ENCODE peak calls at places on chromosome 18, in seven cellular contexts. One of them, this sample, is unnamed.

GRCh38 chr18:77147418-77147852 is 14.9 kb upstream of the MBP start:
- DNase-seq in aorta: peak
- DNase-seq in cardiac muscle cell: no peak
- DNase-seq in adrenal gland: no peak
- DNase-seq in sigmoid colon: peak
- DNase-seq in tibial artery: no peak
- DNase-seq in trophoblast cell: no peak
- DNase-seq in this sample: no peak

GRCh38 chr18:26089247-26090129 is 925 bp downstream of the SS18 start:
- DNase-seq in trophoblast cell: peak
- DNase-seq in tibial artery: no peak
- DNase-seq in aorta: no peak
- DNase-seq in sigmoid colon: no peak
- DNase-seq in cardiac muscle cell: peak
- DNase-seq in adrenal gland: peak
- DNase-seq in this sample: no peak

GRCh38 chr18:80022613-80023012 is 11.6 kb upstream of the RBFA start:
- DNase-seq in sigmoid colon: no peak
- DNase-seq in trophoblast cell: peak
- DNase-seq in adrenal gland: no peak
- DNase-seq in aorta: no peak
- DNase-seq in tibial artery: no peak
- DNase-seq in cardiac muscle cell: peak
- DNase-seq in this sample: no peak

GRCh38 chr18:69102959-69103358 is 297.7 kb upstream of the DOK6 start:
- DNase-seq in tibial artery: no peak
- DNase-seq in cardiac muscle cell: peak
- DNase-seq in adrenal gland: no peak
- DNase-seq in aorta: no peak
- DNase-seq in trophoblast cell: no peak
- DNase-seq in sigmoid colon: no peak
- DNase-seq in this sample: no peak

GRCh38 chr18:30175061-30175574 is 867.4 kb downstream of the DSC3 start:
- DNase-seq in cardiac muscle cell: no peak
- DNase-seq in aorta: no peak
- DNase-seq in trophoblast cell: peak
- DNase-seq in tibial artery: no peak
- DNase-seq in sigmoid colon: no peak
- DNase-seq in adrenal gland: no peak
- DNase-seq in this sample: no peak

GRCh38 chr18:12657048-12657848 is 659 bp downstream of the SPIRE1 start:
- DNase-seq in adrenal gland: peak
- DNase-seq in tibial artery: peak
- DNase-seq in trophoblast cell: peak
- DNase-seq in aorta: peak
- DNase-seq in cardiac muscle cell: peak
- DNase-seq in sigmoid colon: peak
- DNase-seq in this sample: peak

GRCh38 chr18:79241755-79242154 is 154.0 kb upstream of the NFATC1 start:
- DNase-seq in trophoblast cell: no peak
- DNase-seq in cardiac muscle cell: no peak
- DNase-seq in sigmoid colon: no peak
- DNase-seq in tibial artery: no peak
- DNase-seq in adrenal gland: no peak
- DNase-seq in aorta: no peak
- DNase-seq in this sample: no peak

GRCh38 chr18:26301681-26302080 is 75.4 kb downstream of the TAF4B start:
- DNase-seq in aorta: no peak
- DNase-seq in tibial artery: no peak
- DNase-seq in cardiac muscle cell: peak
- DNase-seq in adrenal gland: no peak
- DNase-seq in trophoblast cell: no peak
- DNase-seq in sigmoid colon: no peak
- DNase-seq in this sample: no peak

GRCh38 chr18:5604778-5605177 is 61.0 kb upstream of the EPB41L3 start:
- DNase-seq in sigmoid colon: no peak
- DNase-seq in trophoblast cell: peak
- DNase-seq in cardiac muscle cell: no peak
- DNase-seq in tibial artery: no peak
- DNase-seq in aorta: no peak
- DNase-seq in adrenal gland: no peak
- DNase-seq in this sample: no peak

GRCh38 chr18:51614033-51614432 is 416.6 kb upstream of the MEX3C start:
- DNase-seq in tibial artery: no peak
- DNase-seq in aorta: no peak
- DNase-seq in adrenal gland: peak
- DNase-seq in cardiac muscle cell: peak
- DNase-seq in trophoblast cell: peak
- DNase-seq in sigmoid colon: no peak
- DNase-seq in this sample: no peak

GRCh38 chr18:4125246-4125938 is 329.7 kb downstream of the DLGAP1 start:
- DNase-seq in sigmoid colon: no peak
- DNase-seq in adrenal gland: no peak
- DNase-seq in trophoblast cell: no peak
- DNase-seq in cardiac muscle cell: peak
- DNase-seq in tibial artery: no peak
- DNase-seq in aorta: no peak
- DNase-seq in this sample: no peak

GRCh38 chr18:23825978-23826405 is 136.7 kb downstream of the LAMA3 start:
- DNase-seq in tibial artery: peak
- DNase-seq in trophoblast cell: peak
- DNase-seq in sigmoid colon: peak
- DNase-seq in adrenal gland: peak
- DNase-seq in cardiac muscle cell: peak
- DNase-seq in aorta: peak
- DNase-seq in this sample: peak
- H3K27ac ChIP-seq in tibial artery: peak
- H3K27ac ChIP-seq in trophoblast cell: no peak
- H3K27ac ChIP-seq in sigmoid colon: peak
- H3K27ac ChIP-seq in adrenal gland: no peak
- H3K27ac ChIP-seq in cardiac muscle cell: no peak
- H3K27ac ChIP-seq in aorta: peak
- H3K27ac ChIP-seq in this sample: peak

GRCh38 chr18:59715445-59715844 is 18.2 kb upstream of the CCBE1 start:
- DNase-seq in adrenal gland: no peak
- DNase-seq in trophoblast cell: no peak
- DNase-seq in aorta: no peak
- DNase-seq in cardiac muscle cell: peak
- DNase-seq in tibial artery: no peak
- DNase-seq in sigmoid colon: no peak
- DNase-seq in this sample: no peak
- H3K27ac ChIP-seq in adrenal gland: no peak
- H3K27ac ChIP-seq in trophoblast cell: peak
- H3K27ac ChIP-seq in aorta: no peak
- H3K27ac ChIP-seq in cardiac muscle cell: no peak
- H3K27ac ChIP-seq in tibial artery: no peak
- H3K27ac ChIP-seq in sigmoid colon: no peak
- H3K27ac ChIP-seq in this sample: no peak

DNA sequence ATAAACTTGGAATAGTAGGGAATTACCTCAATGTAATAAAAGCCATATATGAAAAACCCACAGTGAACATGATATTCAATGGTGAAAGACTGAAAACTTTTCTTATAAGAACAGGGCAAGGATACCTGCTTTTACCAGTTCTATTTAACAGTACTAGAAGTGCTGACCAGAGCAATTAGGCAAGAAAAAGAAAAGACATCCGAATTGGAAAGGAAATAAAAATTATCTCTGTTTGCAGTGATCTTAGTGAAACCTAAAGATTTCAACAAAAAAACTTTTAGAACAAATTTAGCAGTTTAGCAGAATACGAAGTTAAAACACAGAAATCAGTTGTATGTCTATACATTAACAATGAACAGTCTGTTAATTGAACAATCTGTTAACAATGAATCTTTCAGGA is 69.1 kb downstream of the MIB1 start:
- DNase-seq in aorta: no peak
- DNase-seq in trophoblast cell: no peak
- DNase-seq in cardiac muscle cell: no peak
- DNase-seq in adrenal gland: no peak
- DNase-seq in sigmoid colon: no peak
- DNase-seq in tibial artery: no peak
- DNase-seq in this sample: no peak
- H3K27ac ChIP-seq in aorta: no peak
- H3K27ac ChIP-seq in trophoblast cell: no peak
- H3K27ac ChIP-seq in cardiac muscle cell: no peak
- H3K27ac ChIP-seq in adrenal gland: no peak
- H3K27ac ChIP-seq in sigmoid colon: no peak
- H3K27ac ChIP-seq in tibial artery: no peak
- H3K27ac ChIP-seq in this sample: no peak

DNA sequence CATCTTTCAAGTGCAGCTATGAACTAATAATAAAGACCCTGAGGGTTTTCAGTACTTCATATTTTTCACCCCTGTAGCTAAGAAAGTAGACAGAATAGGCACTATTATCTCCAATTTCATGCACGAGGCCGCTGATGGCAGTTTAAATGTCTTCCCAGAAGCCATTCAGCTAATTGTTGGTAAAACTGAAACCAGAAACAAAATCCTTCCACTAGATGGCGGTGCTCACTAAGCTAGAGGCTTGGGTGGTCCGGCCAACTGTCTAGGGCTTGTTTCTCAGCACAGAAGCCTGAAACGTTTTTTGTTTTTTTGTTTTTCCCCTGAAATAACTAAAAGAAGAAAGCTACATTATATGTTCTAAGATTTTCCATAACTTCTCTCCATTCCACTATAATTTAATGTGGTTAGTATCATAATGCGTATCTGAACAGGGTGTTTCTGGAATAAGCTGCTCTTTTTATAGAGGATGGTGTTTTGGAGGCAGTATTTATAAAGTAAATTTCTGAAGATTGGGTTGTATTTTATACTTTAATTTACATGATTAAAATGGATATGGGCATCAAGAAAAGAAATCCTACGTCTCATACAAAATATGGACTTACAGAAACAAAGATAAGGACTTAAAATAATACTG is 159.4 kb downstream of the PIK3C3 start:
- DNase-seq in adrenal gland: peak
- DNase-seq in cardiac muscle cell: peak
- DNase-seq in trophoblast cell: peak
- DNase-seq in tibial artery: no peak
- DNase-seq in aorta: peak
- DNase-seq in sigmoid colon: peak
- DNase-seq in this sample: peak
- H3K27ac ChIP-seq in adrenal gland: no peak
- H3K27ac ChIP-seq in cardiac muscle cell: no peak
- H3K27ac ChIP-seq in trophoblast cell: no peak
- H3K27ac ChIP-seq in tibial artery: no peak
- H3K27ac ChIP-seq in aorta: no peak
- H3K27ac ChIP-seq in sigmoid colon: peak
- H3K27ac ChIP-seq in this sample: peak

GRCh38 chr18:11203998-11204397 is 54.6 kb upstream of the PIEZO2 start:
- DNase-seq in aorta: no peak
- DNase-seq in sigmoid colon: no peak
- DNase-seq in cardiac muscle cell: no peak
- DNase-seq in adrenal gland: no peak
- DNase-seq in tibial artery: no peak
- DNase-seq in trophoblast cell: no peak
- DNase-seq in this sample: no peak
- H3K27ac ChIP-seq in aorta: no peak
- H3K27ac ChIP-seq in sigmoid colon: no peak
- H3K27ac ChIP-seq in cardiac muscle cell: no peak
- H3K27ac ChIP-seq in adrenal gland: no peak
- H3K27ac ChIP-seq in tibial artery: no peak
- H3K27ac ChIP-seq in trophoblast cell: no peak
- H3K27ac ChIP-seq in this sample: no peak

DNA sequence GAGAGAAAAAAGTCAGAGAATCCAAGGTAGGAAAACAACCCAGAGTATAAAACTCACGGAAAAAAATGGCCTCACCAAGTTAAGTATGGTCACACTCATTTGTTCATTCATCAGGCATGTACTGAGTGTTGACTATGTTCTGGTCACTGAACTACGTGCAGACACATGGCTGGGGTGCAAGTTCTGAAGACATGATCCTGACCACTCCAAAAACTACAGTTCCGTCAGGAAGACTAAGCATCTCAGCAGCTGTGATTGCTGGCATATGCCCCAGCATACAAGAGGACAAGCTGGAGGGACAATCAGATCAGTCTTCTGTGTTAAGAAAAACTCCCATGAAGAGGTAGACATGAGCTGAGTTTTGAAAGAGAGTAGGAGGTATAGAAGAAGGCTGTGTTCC is 72.8 kb downstream of the TCF4 start:
- DNase-seq in adrenal gland: no peak
- DNase-seq in sigmoid colon: no peak
- DNase-seq in cardiac muscle cell: no peak
- DNase-seq in tibial artery: no peak
- DNase-seq in aorta: no peak
- DNase-seq in trophoblast cell: no peak
- DNase-seq in this sample: no peak
- H3K27ac ChIP-seq in adrenal gland: no peak
- H3K27ac ChIP-seq in sigmoid colon: no peak
- H3K27ac ChIP-seq in cardiac muscle cell: no peak
- H3K27ac ChIP-seq in tibial artery: no peak
- H3K27ac ChIP-seq in aorta: no peak
- H3K27ac ChIP-seq in trophoblast cell: no peak
- H3K27ac ChIP-seq in this sample: no peak

GRCh38 chr18:10456718-10457499 is 2.5 kb downstream of the APCDD1 start:
- DNase-seq in aorta: no peak
- DNase-seq in tibial artery: no peak
- DNase-seq in adrenal gland: no peak
- DNase-seq in cardiac muscle cell: no peak
- DNase-seq in sigmoid colon: no peak
- DNase-seq in trophoblast cell: no peak
- DNase-seq in this sample: no peak
- H3K27ac ChIP-seq in aorta: no peak
- H3K27ac ChIP-seq in tibial artery: no peak
- H3K27ac ChIP-seq in adrenal gland: no peak
- H3K27ac ChIP-seq in cardiac muscle cell: no peak
- H3K27ac ChIP-seq in sigmoid colon: no peak
- H3K27ac ChIP-seq in trophoblast cell: no peak
- H3K27ac ChIP-seq in this sample: no peak

DNA sequence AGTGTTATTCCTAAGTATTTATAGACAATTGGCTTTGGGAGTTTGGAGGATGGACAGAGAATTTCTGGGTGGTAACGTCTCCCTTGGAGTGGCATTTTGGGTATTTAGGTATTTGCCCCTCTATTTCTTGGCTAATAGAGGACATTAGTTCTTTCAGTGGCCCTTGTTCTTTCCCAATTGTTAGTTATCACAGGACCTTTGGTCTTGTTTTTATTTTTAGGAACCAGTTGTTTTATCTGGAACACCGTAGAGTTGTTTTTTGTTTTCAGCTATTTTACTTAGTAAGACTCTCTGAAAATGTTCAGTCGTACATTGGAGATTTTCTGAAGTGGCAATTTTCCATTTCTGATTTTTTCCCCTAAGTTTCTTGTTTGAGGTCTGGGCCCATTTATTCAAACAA is 40.5 kb upstream of the TNFRSF11A start:
- DNase-seq in cardiac muscle cell: no peak
- DNase-seq in sigmoid colon: no peak
- DNase-seq in trophoblast cell: no peak
- DNase-seq in adrenal gland: no peak
- DNase-seq in aorta: no peak
- DNase-seq in tibial artery: no peak
- DNase-seq in this sample: no peak
- H3K27ac ChIP-seq in cardiac muscle cell: no peak
- H3K27ac ChIP-seq in sigmoid colon: no peak
- H3K27ac ChIP-seq in trophoblast cell: no peak
- H3K27ac ChIP-seq in adrenal gland: no peak
- H3K27ac ChIP-seq in aorta: no peak
- H3K27ac ChIP-seq in tibial artery: no peak
- H3K27ac ChIP-seq in this sample: no peak

DNA sequence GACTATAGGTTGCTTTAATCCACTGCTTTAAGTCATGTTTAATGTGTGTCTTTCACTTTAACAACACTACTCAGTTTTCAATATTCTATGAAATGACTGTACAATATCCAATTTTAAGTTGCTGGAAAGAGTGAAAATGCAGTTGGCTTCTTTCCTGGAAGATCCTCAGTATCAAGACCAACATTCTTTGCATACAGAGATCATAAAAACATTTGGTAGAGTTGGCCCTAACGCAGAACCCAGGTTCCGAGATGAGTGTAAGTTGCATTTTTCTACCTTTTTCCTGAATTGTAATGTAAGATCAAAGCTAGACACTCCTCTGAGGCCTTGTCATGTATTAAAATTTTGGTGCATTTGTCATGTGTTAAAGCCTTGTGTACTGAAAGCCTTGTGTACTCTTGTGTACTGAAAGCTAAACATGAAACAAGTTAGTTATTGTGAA is 42.9 kb upstream of the TNFRSF11A start:
- DNase-seq in cardiac muscle cell: peak
- DNase-seq in tibial artery: no peak
- DNase-seq in aorta: no peak
- DNase-seq in trophoblast cell: no peak
- DNase-seq in adrenal gland: no peak
- DNase-seq in sigmoid colon: no peak
- DNase-seq in this sample: no peak
- H3K27ac ChIP-seq in cardiac muscle cell: no peak
- H3K27ac ChIP-seq in tibial artery: no peak
- H3K27ac ChIP-seq in aorta: no peak
- H3K27ac ChIP-seq in trophoblast cell: no peak
- H3K27ac ChIP-seq in adrenal gland: peak
- H3K27ac ChIP-seq in sigmoid colon: no peak
- H3K27ac ChIP-seq in this sample: no peak

This sample was measured in uterus.